ENCODE peak calls at places on chromosomes 16 and 17, in seven cellular contexts. Q is stomach, M is testis, B is breast epithelium, X is heart left ventricle, H is A549, J is spleen. P is an unnamed sample.

GRCh38 chr17:82495844-82496528 is 23.5 kb upstream of the FOXK2 start:
- DNase-seq in Q (no peak), M (no peak), B (no peak), X (no peak), H (no peak), J (no peak), P (no peak)

GRCh38 chr16:64152010-64152767 is 969.7 kb downstream of the CDH11 start:
- DNase-seq in Q (no peak), M (no peak), B (no peak), X (no peak), H (no peak), J (no peak), P (no peak)

GRCh38 chr17:31525801-31526549 is 134.5 kb downstream of the RAB11FIP4 start:
- DNase-seq in Q (no peak), M (no peak), B (no peak), X (no peak), H (peak), J (peak), P (peak)

GRCh38 chr17:31321481-31321880 is at the start of gene EVI2A:
- DNase-seq in Q (no peak), M (peak), B (no peak), X (peak), H (no peak), J (peak), P (peak)

GRCh38 chr16:14004719-14005315 is 66.3 kb upstream of the MRTFB start:
- DNase-seq in Q (no peak), M (no peak), B (no peak), X (no peak), H (no peak), J (no peak), P (no peak)

GRCh38 chr16:68275611-68276191 is 11.4 kb downstream of the SLC7A6 start:
- DNase-seq in Q (no peak), M (no peak), B (no peak), X (no peak), H (no peak), J (no peak), P (no peak)

GRCh38 chr17:67628580-67629013 is 89.1 kb upstream of the NOL11 start:
- DNase-seq in Q (peak), M (no peak), B (no peak), X (no peak), H (no peak), J (no peak), P (peak)

GRCh38 chr16:52545157-52545543 is 1.8 kb downstream of the TOX3 start:
- DNase-seq in Q (no peak), M (no peak), B (no peak), X (no peak), H (no peak), J (no peak), P (no peak)

GRCh38 chr16:83581082-83581481 is 226.7 kb upstream of the HSBP1 start:
- DNase-seq in Q (no peak), M (no peak), B (no peak), X (no peak), H (no peak), J (no peak), P (no peak)

GRCh38 chr17:6701719-6702118 is 11.4 kb downstream of the SLC13A5 start:
- DNase-seq in Q (no peak), M (peak), B (no peak), X (no peak), H (peak), J (no peak), P (peak)

GRCh38 chr17:45971698-45972141 is 27.3 kb upstream of the STH start:
- DNase-seq in Q (no peak), M (no peak), B (no peak), X (no peak), H (no peak), J (no peak), P (no peak)

DNA sequence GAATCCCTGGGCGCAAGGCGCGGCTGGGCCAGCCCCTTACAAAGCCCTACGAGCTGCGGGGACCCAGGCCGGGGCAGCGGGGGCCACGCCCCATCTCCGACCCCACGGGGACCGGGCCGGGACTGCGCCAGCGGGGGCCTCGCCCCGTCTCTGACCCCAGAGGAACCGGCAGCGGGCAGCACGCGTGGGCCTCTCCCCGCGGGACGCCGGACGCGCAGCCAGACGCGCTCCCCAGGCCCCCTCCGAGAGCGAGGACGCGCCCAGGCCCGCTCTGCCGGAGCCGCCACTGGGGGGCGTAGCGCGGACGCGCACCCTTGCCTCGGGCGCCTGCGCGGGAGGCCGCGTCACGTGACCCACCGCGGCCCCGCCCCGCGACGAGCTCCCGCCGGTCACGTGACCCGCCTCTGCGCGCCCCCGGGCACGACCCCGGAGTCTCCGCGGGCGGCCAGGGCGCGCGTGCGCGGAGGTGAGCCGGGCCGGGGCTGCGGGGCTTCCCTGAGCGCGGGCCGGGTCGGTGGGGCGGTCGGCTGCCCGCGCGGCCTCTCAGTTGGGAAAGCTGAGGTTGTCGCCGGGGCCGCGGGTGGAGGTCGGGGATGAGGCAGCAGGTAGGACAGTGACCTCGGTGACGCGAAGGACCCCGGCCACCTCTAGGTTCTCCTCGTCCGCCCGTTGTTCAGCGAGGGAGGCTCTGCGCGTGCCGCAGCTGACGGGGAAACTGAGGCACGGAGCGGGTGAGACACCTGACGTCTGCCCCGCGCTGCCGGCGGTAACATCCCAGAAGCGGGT is at the start of gene GAA:
- DNase-seq in Q (peak), M (peak), B (peak), X (peak), H (peak), J (peak), P (peak)
- TF ChIP-seq POLR2A in Q (no peak), M (no peak), B (no peak), X (peak), H (peak), J (peak), P (no peak)

DNA sequence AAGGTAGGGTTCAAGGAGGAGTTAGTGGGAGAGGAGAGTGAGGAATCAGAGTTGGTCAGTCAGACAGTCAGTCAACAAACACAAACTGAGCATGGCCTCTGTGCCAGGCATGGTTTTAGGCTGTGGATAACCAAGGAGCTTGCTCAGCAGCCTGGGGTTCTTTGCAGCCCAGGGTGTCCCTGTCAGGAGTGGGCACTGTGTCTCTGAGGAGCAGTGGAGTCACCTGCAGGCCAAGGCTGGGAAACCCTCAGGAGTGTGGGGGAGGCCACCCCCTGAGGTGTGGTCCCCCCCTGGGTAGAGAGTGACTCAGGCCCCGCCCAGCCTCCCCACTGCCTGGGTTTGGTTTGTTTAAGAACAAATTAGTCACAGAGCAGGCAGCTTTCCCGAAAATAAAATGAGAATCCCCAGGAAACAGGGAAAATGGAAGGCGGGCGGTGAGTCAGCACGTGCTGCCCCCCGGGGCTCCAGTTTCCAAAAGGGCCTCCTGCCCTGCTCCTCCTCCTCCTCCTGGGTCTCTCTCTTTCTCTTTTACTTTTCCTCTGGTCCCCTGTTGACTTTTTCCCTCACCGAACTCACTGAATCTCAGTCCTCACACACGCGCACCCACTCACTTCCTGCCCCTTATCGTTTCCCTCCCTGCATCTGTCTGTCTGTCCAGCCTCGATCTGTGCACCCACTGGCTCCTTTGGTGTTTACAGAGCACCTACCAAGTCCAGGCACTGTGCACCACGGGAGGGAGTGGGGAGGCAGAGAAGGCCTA is 44.3 kb downstream of the SOCS3 start:
- DNase-seq in Q (peak), M (peak), B (no peak), X (peak), H (peak), J (no peak), P (no peak)
- TF ChIP-seq POLR2A in Q (no peak), M (no peak), B (no peak), X (no peak), H (no peak), J (no peak), P (no peak)

GRCh38 chr17:76076100-76076764 is 1.7 kb downstream of the GALR2 start:
- DNase-seq in Q (no peak), M (no peak), B (no peak), X (no peak), H (no peak), J (no peak), P (peak)

GRCh38 chr17:76074390-76075363 is at the start of gene GALR2:
- DNase-seq in Q (no peak), M (no peak), B (no peak), X (no peak), H (peak), J (peak), P (no peak)

GRCh38 chr17:76071497-76072148 is 694 bp downstream of the SRP68 start:
- DNase-seq in Q (no peak), M (peak), B (no peak), X (no peak), H (no peak), J (no peak), P (no peak)

GRCh38 chr17:76075364-76076099 is 951 bp downstream of the GALR2 start:
- DNase-seq in Q (no peak), M (no peak), B (no peak), X (no peak), H (peak), J (no peak), P (peak)

DNA sequence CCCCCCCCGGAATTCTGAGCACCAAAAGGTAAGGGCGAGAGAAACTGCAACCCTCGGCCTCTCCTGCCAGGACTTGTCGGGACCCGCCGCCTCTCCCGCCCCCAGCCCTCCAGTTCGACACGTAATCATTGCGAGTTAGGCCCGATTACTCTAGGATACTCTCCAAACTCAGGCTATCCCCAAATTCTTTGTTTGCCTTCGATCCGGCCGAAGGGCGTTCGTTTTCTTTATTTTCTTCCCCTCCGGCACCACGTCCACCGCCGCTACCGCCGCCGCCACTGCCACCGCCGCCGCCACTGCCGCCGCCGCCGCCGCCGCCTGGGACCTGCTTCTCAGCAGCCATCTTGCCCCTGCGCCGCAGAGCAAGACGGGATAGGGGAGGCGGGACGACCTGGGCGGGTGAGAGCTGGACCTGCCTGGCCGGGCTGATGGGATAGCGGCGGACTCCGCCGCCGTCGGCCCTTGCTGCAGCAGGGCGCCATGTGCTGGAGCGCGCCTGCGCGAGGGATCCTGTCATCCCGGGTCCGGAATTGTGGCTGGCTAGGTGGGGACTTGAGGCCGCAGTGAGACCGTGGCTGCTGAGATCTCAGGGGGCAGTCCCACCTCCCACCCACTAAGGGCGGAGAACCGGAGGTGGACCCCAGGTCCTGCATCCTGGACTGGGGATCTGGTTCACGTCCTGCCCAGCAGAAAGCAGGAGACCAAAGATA is at the start of gene SRP68:
- DNase-seq in Q (peak), M (peak), B (peak), X (peak), H (peak), J (peak), P (peak)
- TF ChIP-seq POLR2A in Q (no peak), M (no peak), B (peak), X (peak), H (peak), J (no peak), P (peak)

GRCh38 chr17:73546770-73547345 is 97.4 kb downstream of the SDK2 start:
- DNase-seq in Q (peak), M (peak), B (no peak), X (no peak), H (peak), J (peak), P (peak)

GRCh38 chr17:73545633-73546032 is 98.6 kb downstream of the SDK2 start:
- DNase-seq in Q (no peak), M (no peak), B (no peak), X (no peak), H (no peak), J (peak), P (no peak)

GRCh38 chr17:73545109-73545508 is 99.1 kb downstream of the SDK2 start:
- DNase-seq in Q (no peak), M (no peak), B (no peak), X (no peak), H (no peak), J (no peak), P (no peak)

GRCh38 chr17:73547790-73548189 is 96.5 kb downstream of the SDK2 start:
- DNase-seq in Q (no peak), M (no peak), B (no peak), X (no peak), H (no peak), J (no peak), P (no peak)

GRCh38 chr17:73546121-73546520 is 98.1 kb downstream of the SDK2 start:
- DNase-seq in Q (no peak), M (no peak), B (no peak), X (no peak), H (no peak), J (no peak), P (no peak)
- TF ChIP-seq POLR2A in Q (no peak), M (no peak), B (no peak), X (no peak), H (no peak), J (no peak), P (no peak)

GRCh38 chr16:85372627-85373372 is 240.3 kb upstream of the GSE1 start:
- DNase-seq in Q (peak), M (no peak), B (no peak), X (no peak), H (no peak), J (no peak), P (no peak)
- TF ChIP-seq POLR2A in Q (no peak), M (no peak), B (no peak), X (no peak), H (no peak), J (no peak), P (no peak)

DNA sequence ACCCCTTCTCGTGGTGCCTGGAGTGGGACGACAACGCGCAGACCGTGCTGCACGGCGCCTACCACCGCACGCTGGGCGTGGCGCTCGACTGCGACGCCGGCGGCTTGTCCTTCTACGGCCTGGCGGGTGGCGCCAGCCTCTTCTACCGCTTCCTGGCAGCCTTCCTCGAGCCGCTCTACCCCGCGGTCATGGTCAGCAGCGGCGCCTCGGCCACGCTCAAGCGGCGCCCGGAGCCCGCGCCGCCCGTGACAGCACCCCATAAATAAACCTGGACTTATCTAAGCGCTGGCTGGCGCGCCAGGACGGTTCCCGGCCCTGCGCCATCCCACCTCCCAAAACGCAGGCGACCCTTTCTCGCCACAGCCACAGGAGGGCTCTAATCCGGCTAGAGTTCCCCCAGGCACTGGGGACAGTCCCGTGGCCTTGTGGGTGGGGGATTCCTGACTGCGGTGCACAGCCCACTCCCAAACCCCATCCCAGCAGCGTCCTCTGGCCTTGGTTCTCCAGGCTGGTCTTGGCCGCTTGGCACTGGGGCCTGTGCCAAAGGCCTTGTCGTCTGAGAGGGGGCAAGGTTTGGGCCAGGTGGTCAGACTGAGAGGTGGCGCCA is 10.2 kb upstream of the SLC16A5 start:
- DNase-seq in Q (peak), M (peak), B (peak), X (peak), H (no peak), J (peak), P (peak)
- TF ChIP-seq POLR2A in Q (no peak), M (no peak), B (no peak), X (no peak), H (no peak), J (no peak), P (no peak)

GRCh38 chr16:54923055-54923473 is 7.6 kb upstream of the IRX5 start:
- DNase-seq in Q (no peak), M (no peak), B (no peak), X (no peak), H (no peak), J (peak), P (no peak)
- TF ChIP-seq POLR2A in Q (no peak), M (no peak), B (no peak), X (no peak), H (no peak), J (no peak), P (no peak)

GRCh38 chr16:3070608-3071111 is 5.2 kb downstream of the IL32 start:
- DNase-seq in Q (no peak), M (no peak), B (no peak), X (no peak), H (no peak), J (peak), P (no peak)
- TF ChIP-seq POLR2A in Q (no peak), M (no peak), B (no peak), X (no peak), H (no peak), J (no peak), P (no peak)

GRCh38 chr17:59004338-59005111 is 102.2 kb downstream of the TRIM37 start:
- DNase-seq in Q (peak), M (peak), B (no peak), X (peak), H (peak), J (no peak), P (no peak)
- TF ChIP-seq POLR2A in Q (no peak), M (no peak), B (no peak), X (no peak), H (no peak), J (no peak), P (no peak)